ENCODE peak calls at places on chromosomes 2 and 18, in ten cellular contexts. A is activated naive CD4-positive, alpha-beta T cell treated with anti-CD3 and anti-CD28 coated beads for 36 hours; R is AG10803; O is colonic mucosa; B is bronchial epithelial cell; S is NCI-H1930; J is heart right ventricle; Y is suprapubic skin; Z is activated T-cell treated with anti-CD3 and anti-CD28 coated beads for 48 hours; H is uterus. T is an unnamed sample.

GRCh38 chr18:32349728-32350395 is 120.8 kb downstream of the GAREM1 start:
- DNase-seq in A (no peak), R (peak), O (peak), B (peak), S (no peak), J (peak), Y (peak), Z (no peak), H (peak), T (no peak)

GRCh38 chr18:73563345-73563744 is 584.3 kb downstream of the FBXO15 start:
- DNase-seq in A (no peak), R (peak), O (no peak), B (peak), S (no peak), J (no peak), Y (no peak), Z (no peak), H (no peak), T (no peak)

GRCh38 chr2:222939208-222939846 is 78.5 kb downstream of the ACSL3 start:
- DNase-seq in A (peak), R (peak), O (peak), B (peak), S (peak), J (peak), Y (no peak), Z (peak), H (no peak), T (no peak)

GRCh38 chr2:170215019-170215418 is 37.1 kb downstream of the MYO3B start:
- DNase-seq in A (no peak), R (no peak), O (no peak), B (no peak), S (no peak), J (no peak), Y (no peak), Z (no peak), H (no peak), T (no peak)

GRCh38 chr18:8218263-8218662 is 391.0 kb upstream of the RAB12 start:
- DNase-seq in A (no peak), R (no peak), O (no peak), B (no peak), S (peak), J (no peak), Y (no peak), Z (no peak), H (no peak), T (no peak)

GRCh38 chr2:86028763-86029381 is 76.8 kb downstream of the POLR1A start:
- DNase-seq in A (no peak), R (no peak), O (no peak), B (no peak), S (no peak), J (peak), Y (peak), Z (no peak), H (peak), T (no peak)

GRCh38 chr2:168245074-168245825 is 2.1 kb downstream of the STK39 start:
- DNase-seq in A (no peak), R (no peak), O (peak), B (peak), S (no peak), J (no peak), Y (no peak), Z (no peak), H (no peak), T (no peak)

GRCh38 chr2:239361311-239361642 is 39.5 kb downstream of the HDAC4 start:
- DNase-seq in A (no peak), R (peak), O (no peak), B (no peak), S (no peak), J (no peak), Y (no peak), Z (no peak), H (no peak), T (no peak)